ENCODE peak calls at places on chromosomes 1 and 21, in four cellular contexts. H is choroid plexus epithelial cell; E is naive thymus-derived CD8-positive, alpha-beta T cell; C is GM12891. N is an unnamed sample.

GRCh38 chr1:226526801-226527595 is 21.6 kb upstream of the STUM start:
- DNase-seq in H (peak; percentile 36), E (no peak), C (no peak), N (no peak)

GRCh38 chr1:170967042-170967910 is 31.9 kb downstream of the MROH9 start:
- DNase-seq in H (peak; percentile 77), E (peak; percentile 8), C (peak; percentile 2), N (no peak)

GRCh38 chr1:72064301-72064700 is 218.0 kb downstream of the NEGR1 start:
- DNase-seq in H (no peak), E (no peak), C (no peak), N (no peak)

GRCh38 chr1:21289700-21290545 is at the start of gene ECE1:
- DNase-seq in H (no peak), E (peak; percentile 56), C (no peak), N (peak; percentile 80)

GRCh38 chr21:43721225-43721605 is 2.3 kb downstream of the PDXK start:
- DNase-seq in H (no peak), E (no peak), C (no peak), N (no peak)

GRCh38 chr1:70948618-70949017 is 99.0 kb downstream of the PTGER3 start:
- DNase-seq in H (no peak), E (no peak), C (no peak), N (no peak)

GRCh38 chr1:46549697-46550681 is 1.5 kb downstream of the KNCN start:
- DNase-seq in H (peak; percentile 79), E (peak; percentile 69), C (no peak), N (no peak)

GRCh38 chr1:28509705-28510349 is 4.0 kb downstream of the RCC1 start:
- DNase-seq in H (peak; percentile 38), E (no peak), C (no peak), N (no peak)

GRCh38 chr1:169900567-169900966 is 6.9 kb upstream of the SCYL3 start:
- DNase-seq in H (no peak), E (no peak), C (no peak), N (no peak)

GRCh38 chr1:17209446-17209845 is 4.5 kb downstream of the PADI1 start:
- DNase-seq in H (no peak), E (no peak), C (no peak), N (no peak)

GRCh38 chr1:42264791-42265190 is 70.2 kb downstream of the FOXJ3 start:
- DNase-seq in H (no peak), E (no peak), C (no peak), N (no peak)

GRCh38 chr1:186082235-186082937 is 292.7 kb downstream of the TPR start:
- DNase-seq in H (peak; percentile 93), E (no peak), C (peak; percentile 1), N (peak; percentile 63)

GRCh38 chr1:30360281-30360680 is 363.1 kb downstream of the MATN1 start:
- DNase-seq in H (no peak), E (no peak), C (no peak), N (no peak)

GRCh38 chr1:22553991-22554522 is 9.2 kb upstream of the EPHA8 start:
- DNase-seq in H (no peak), E (no peak), C (no peak), N (no peak)

GRCh38 chr1:25598879-25599278 is 17.7 kb upstream of the MAN1C1 start:
- DNase-seq in H (no peak), E (no peak), C (no peak), N (no peak)

GRCh38 chr1:8858888-8859706 is 19.4 kb downstream of the ENO1 start:
- DNase-seq in H (peak; percentile 87), E (peak; percentile 67), C (no peak), N (no peak)

GRCh38 chr1:167060141-167061072 is 29.8 kb downstream of the GPA33 start:
- DNase-seq in H (peak; percentile 30), E (no peak), C (no peak), N (no peak)

GRCh38 chr1:32266926-32267645 is 16.0 kb downstream of the LCK start:
- DNase-seq in H (peak; percentile 64), E (peak; percentile 52), C (no peak), N (no peak)

GRCh38 chr1:27302612-27303011 is 19.4 kb upstream of the TMEM222 start:
- DNase-seq in H (no peak), E (no peak), C (no peak), N (no peak)

GRCh38 chr21:42835211-42835610 is 44.1 kb downstream of the WDR4 start:
- DNase-seq in H (no peak), E (no peak), C (no peak), N (no peak)

GRCh38 chr1:154434346-154435075 is 29.4 kb downstream of the IL6R start:
- DNase-seq in H (peak; percentile 47), E (no peak), C (no peak), N (peak; percentile 75)

GRCh38 chr1:205492201-205492667 is 12.2 kb upstream of the CDK18 start:
- DNase-seq in H (no peak), E (no peak), C (no peak), N (no peak)

GRCh38 chr1:151165281-151165737 is 393 bp downstream of the LYSMD1 start:
- DNase-seq in H (peak; percentile 60), E (no peak), C (no peak), N (peak; percentile 75)

GRCh38 chr1:231594749-231595148 is 31.8 kb upstream of the DISC1 start:
- DNase-seq in H (no peak), E (no peak), C (no peak), N (no peak)

GRCh38 chr1:28326980-28327379 is 1.9 kb upstream of the MED18 start:
- DNase-seq in H (no peak), E (no peak), C (no peak), N (no peak)

GRCh38 chr1:19390901-19391595 is 78.9 kb downstream of the SLC66A1 start:
- DNase-seq in H (peak; percentile 94), E (peak; percentile 81), C (peak; percentile 67), N (no peak)

GRCh38 chr21:42555756-42556438 is 42.2 kb downstream of the SLC37A1 start:
- DNase-seq in H (no peak), E (no peak), C (no peak), N (peak; percentile 58)

GRCh38 chr1:104132386-104132973 is 382.8 kb downstream of the AMY1C start:
- DNase-seq in H (peak; percentile 11), E (no peak), C (no peak), N (no peak)